ENCODE peak calls at places on chromosomes 7 and 10, in seven cellular contexts. B is tibial nerve, L is IMR-90, D is WERI-Rb-1, U is sigmoid colon, X is breast epithelium, Y is dorsolateral prefrontal cortex. A is an unnamed sample.

GRCh38 chr7:29968683-29969457 is 20.7 kb downstream of the SCRN1 start:
- DNase-seq in B (no peak), L (peak; percentile 91), D (no peak), U (no peak), X (no peak), Y (no peak), A (no peak)

GRCh38 chr7:140564643-140565042 is 76.0 kb downstream of the DENND2A start:
- DNase-seq in B (no peak), L (no peak), D (no peak), U (no peak), X (no peak), Y (no peak), A (no peak)

GRCh38 chr7:99142727-99143521 is 984 bp downstream of the SMURF1 start:
- DNase-seq in B (peak; percentile 96), L (peak; percentile 92), D (peak; percentile 88), U (peak; percentile 98), X (peak; percentile 95), Y (peak; percentile 87), A (peak; percentile 93)

GRCh38 chr10:7666253-7667023 is at the start of gene ITIH5:
- DNase-seq in B (no peak), L (no peak), D (no peak), U (peak; percentile 74), X (no peak), Y (no peak), A (no peak)

GRCh38 chr7:142385528-142386340 is 127.9 kb upstream of the PRSS58 start:
- DNase-seq in B (no peak), L (peak; percentile 76), D (peak; percentile 54), U (no peak), X (no peak), Y (no peak), A (peak; percentile 56)

GRCh38 chr10:13587367-13587766 is 602 bp downstream of the PRPF18 start:
- DNase-seq in B (no peak), L (no peak), D (no peak), U (no peak), X (no peak), Y (no peak), A (no peak)

GRCh38 chr10:126264089-126265018 is 123.9 kb downstream of the ADAM12 start:
- DNase-seq in B (no peak), L (no peak), D (no peak), U (no peak), X (no peak), Y (no peak), A (no peak)

GRCh38 chr10:132452651-132453469 is 55.9 kb downstream of the PWWP2B start:
- DNase-seq in B (peak; percentile 59), L (peak; percentile 72), D (peak; percentile 76), U (peak; percentile 92), X (peak; percentile 65), Y (no peak), A (peak; percentile 86)

GRCh38 chr10:19412531-19412930 is 363.9 kb downstream of the MALRD1 start:
- DNase-seq in B (no peak), L (peak; percentile 45), D (peak; percentile 6), U (no peak), X (no peak), Y (no peak), A (no peak)

GRCh38 chr7:155833651-155834050 is 21.4 kb upstream of the SHH start:
- DNase-seq in B (no peak), L (no peak), D (no peak), U (no peak), X (no peak), Y (no peak), A (no peak)

GRCh38 chr7:155832581-155832981 is 20.3 kb upstream of the SHH start:
- DNase-seq in B (no peak), L (no peak), D (no peak), U (no peak), X (no peak), Y (no peak), A (no peak)

GRCh38 chr7:155829796-155830470 is 17.7 kb upstream of the SHH start:
- DNase-seq in B (no peak), L (no peak), D (no peak), U (no peak), X (no peak), Y (no peak), A (no peak)

GRCh38 chr7:155830961-155831806 is 18.9 kb upstream of the SHH start:
- DNase-seq in B (no peak), L (no peak), D (no peak), U (no peak), X (no peak), Y (no peak), A (no peak)

DNA sequence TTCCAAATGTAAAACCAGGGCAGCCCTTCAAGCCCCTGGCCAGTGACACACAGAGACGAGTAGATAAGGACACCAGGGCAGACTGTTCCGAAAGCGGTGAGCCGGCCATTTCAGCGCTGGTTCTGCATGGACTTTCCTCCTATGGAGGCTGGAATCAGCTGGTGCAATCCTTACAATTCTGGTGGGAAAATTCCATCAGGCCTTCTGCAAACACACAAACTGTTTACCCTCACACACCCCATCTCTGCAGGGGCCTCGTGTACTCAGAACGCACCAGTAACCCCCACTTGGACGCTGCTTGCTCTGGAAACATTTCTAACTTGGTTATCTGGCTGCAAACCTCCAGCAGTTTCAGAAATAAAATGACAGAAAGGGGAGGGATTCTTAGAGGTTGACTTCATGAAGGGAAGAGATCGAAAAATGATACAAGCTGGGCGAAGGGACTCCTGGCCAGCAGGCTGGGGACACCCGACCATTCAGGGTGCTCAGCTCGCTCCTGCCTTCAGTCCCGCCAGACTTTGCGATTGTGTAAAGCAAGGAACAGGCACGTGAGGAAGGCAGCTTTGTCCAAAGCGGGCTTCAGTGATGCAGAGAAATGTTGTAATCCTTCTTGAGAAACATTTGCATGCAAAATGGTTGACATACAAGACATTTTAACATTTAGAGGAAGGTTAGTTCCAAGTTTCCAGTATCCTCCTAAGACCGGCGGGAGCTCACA is 19.7 kb upstream of the SHH start:
- DNase-seq in B (no peak), L (no peak), D (no peak), U (no peak), X (no peak), Y (no peak), A (no peak)
- H3K27ac ChIP-seq in B (no peak overlapping the region), L (no peak overlapping the region), D (no peak overlapping the region), U (no peak overlapping the region), X (no peak overlapping the region), Y (no peak overlapping the region), A (no peak overlapping the region)

DNA sequence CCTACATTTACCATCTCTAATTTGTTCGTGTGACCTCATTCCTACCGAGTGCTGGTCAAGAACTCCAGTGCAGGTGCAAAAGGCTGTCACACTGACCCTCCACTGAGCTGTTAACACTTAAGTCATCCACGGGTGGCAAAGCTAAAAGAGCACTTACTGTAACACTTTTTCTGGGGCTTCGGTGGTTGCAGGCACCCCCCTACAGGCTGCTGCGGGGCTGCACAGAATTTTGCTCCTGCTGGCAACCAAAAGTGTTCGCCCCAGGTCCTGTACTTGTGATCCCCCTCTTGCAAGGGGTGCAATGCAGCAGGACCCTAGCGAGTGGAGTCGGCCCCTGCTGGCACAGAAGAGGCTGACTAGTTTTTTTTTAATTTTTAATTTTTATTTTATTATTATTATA is 298.9 kb upstream of the CNTNAP2 start:
- DNase-seq in B (no peak), L (no peak), D (no peak), U (no peak), X (no peak), Y (no peak), A (no peak)
- TF ChIP-seq CTCF in B (no peak), L (no peak), D (no peak), U (no peak), X (no peak), Y (no peak), A (no peak)

DNA sequence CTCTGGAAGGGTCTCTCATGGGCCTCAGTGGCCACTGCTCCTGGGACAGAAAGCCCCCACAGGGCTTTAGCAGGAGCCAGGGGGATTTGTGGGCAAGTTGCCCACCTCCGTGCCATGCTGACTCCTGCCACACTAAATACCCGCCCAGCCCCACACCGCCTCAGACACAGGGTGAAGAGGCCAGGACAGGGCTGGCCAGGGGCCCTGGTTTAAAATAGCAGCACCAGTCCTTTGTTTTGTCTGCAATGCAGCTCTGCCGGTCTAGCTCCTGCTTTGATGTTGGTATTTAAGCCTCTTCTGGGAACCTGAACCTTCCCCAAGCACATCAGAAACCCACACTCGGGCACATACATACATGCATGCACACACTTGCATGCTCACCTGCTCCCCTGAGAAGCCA is 14.4 kb upstream of the TNRC18 start:
- DNase-seq in B (no peak), L (no peak), D (no peak), U (no peak), X (no peak), Y (no peak), A (no peak)
- H3K27ac ChIP-seq in B (no peak overlapping the region), L (no peak overlapping the region), D (no peak overlapping the region), U (no peak overlapping the region), X (no peak overlapping the region), Y (no peak overlapping the region), A (no peak overlapping the region)

GRCh38 chr7:121510302-121510701 is 114.2 kb upstream of the FAM3C start:
- DNase-seq in B (no peak), L (no peak), D (no peak), U (no peak), X (no peak), Y (no peak), A (peak; percentile 15)
- TF ChIP-seq CTCF in B (no peak), L (no peak), D (peak; percentile 2), U (no peak), X (no peak), Y (no peak), A (peak; percentile 28)

GRCh38 chr7:80480566-80480965 is 31.3 kb downstream of the GNAT3 start:
- DNase-seq in B (no peak), L (peak; percentile 22), D (no peak), U (no peak), X (no peak), Y (no peak), A (no peak)
- H3K27ac ChIP-seq in B (no peak overlapping the region), L (no peak overlapping the region), D (no peak overlapping the region), U (no peak overlapping the region), X (no peak overlapping the region), Y (no peak overlapping the region), A (no peak overlapping the region)

GRCh38 chr7:51666751-51667150 is 350.1 kb upstream of the COBL start:
- DNase-seq in B (no peak), L (no peak), D (no peak), U (no peak), X (no peak), Y (no peak), A (no peak)
- TF ChIP-seq CTCF in B (no peak), L (no peak), D (no peak), U (no peak), X (no peak), Y (peak; percentile 31), A (no peak)

DNA sequence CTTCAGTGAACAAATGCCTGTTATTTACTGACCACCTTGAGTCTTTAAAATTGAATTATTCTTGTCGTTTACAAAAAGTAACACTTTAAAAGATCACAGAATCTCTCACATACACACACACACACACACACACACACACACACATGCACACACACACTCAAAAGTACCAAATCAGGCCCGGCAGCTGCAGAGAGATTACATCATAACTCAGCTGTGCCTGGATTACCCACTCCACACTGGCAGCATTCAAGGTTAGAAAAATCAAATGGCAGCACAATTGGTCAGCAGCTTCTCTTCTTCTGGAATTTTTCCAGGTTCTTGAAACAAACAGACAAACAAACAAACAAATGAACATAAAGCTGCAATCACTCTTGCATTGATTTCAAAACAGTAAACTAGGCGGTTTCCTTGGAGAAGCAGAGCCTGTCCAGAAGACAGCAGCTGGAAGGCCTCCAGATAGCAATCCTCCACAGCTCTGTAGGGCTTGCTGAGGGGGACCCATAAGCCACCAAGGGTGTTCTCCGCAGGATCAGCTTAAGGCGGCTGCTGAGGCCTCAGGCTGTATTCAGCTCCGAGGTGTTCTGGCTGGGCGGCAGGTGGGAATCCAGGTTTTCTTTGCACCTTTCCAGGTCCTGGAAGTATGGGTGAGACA is 24.5 kb upstream of the FAM133B start:
- DNase-seq in B (no peak), L (peak; percentile 54), D (peak; percentile 38), U (no peak), X (no peak), Y (peak; percentile 80), A (no peak)
- H3K27ac ChIP-seq in B (no peak overlapping the region), L (no peak overlapping the region), D (no peak overlapping the region), U (no peak overlapping the region), X (no peak overlapping the region), Y (peak overlapping the region; percentile 85), A (no peak overlapping the region)